ENCODE peak calls at places on chromosomes 2 and 18, in ten cellular contexts. J is mammary epithelial cell; F is adrenal gland; M is BE2C; C is cardiac muscle cell; N is K562; T is aorta; H is astrocyte of the cerebellum; G is CD4-positive, alpha-beta memory T cell; U is heart left ventricle. V is an unnamed sample.

GRCh38 chr2:20630967-20631366 is 19.9 kb downstream of the HS1BP3 start:
- DNase-seq in J (no peak), F (no peak), M (no peak), C (no peak), N (no peak), T (no peak), H (no peak), G (no peak), U (no peak), V (no peak)

GRCh38 chr2:226649201-226649600 is 150.4 kb downstream of the IRS1 start:
- DNase-seq in J (no peak), F (no peak), M (no peak), C (no peak), N (no peak), T (no peak), H (no peak), G (no peak), U (no peak), V (no peak)

GRCh38 chr18:45664824-45665763 is 49.8 kb downstream of the SLC14A2 start:
- DNase-seq in J (peak), F (peak), M (peak), C (peak), N (peak), T (peak), H (peak), G (peak), U (peak), V (peak)

GRCh38 chr2:41413813-41414485 is 633.9 kb upstream of the PKDCC start:
- DNase-seq in J (no peak), F (no peak), M (no peak), C (no peak), N (no peak), T (no peak), H (no peak), G (no peak), U (no peak), V (no peak)

GRCh38 chr2:171879865-171880264 is 14.2 kb downstream of the SLC25A12 start:
- DNase-seq in J (no peak), F (no peak), M (no peak), C (no peak), N (no peak), T (no peak), H (no peak), G (no peak), U (no peak), V (no peak)

GRCh38 chr2:178320011-178320410 is 125.7 kb downstream of the OSBPL6 start:
- DNase-seq in J (no peak), F (no peak), M (no peak), C (no peak), N (no peak), T (no peak), H (no peak), G (no peak), U (no peak), V (no peak)

GRCh38 chr2:60247471-60247870 is 306.0 kb downstream of the BCL11A start:
- DNase-seq in J (no peak), F (no peak), M (no peak), C (no peak), N (no peak), T (no peak), H (no peak), G (no peak), U (no peak), V (peak)

GRCh38 chr18:12015697-12016062 is 34.4 kb downstream of the IMPA2 start:
- DNase-seq in J (peak), F (peak), M (no peak), C (no peak), N (no peak), T (no peak), H (no peak), G (no peak), U (no peak), V (no peak)

GRCh38 chr2:240963065-240963375 is 35.4 kb upstream of the SNED1 start:
- DNase-seq in J (no peak), F (no peak), M (no peak), C (no peak), N (no peak), T (peak), H (no peak), G (no peak), U (no peak), V (no peak)

GRCh38 chr2:23209059-23209458 is 175.9 kb upstream of the KLHL29 start:
- DNase-seq in J (no peak), F (no peak), M (no peak), C (no peak), N (no peak), T (no peak), H (no peak), G (no peak), U (no peak), V (no peak)

GRCh38 chr2:23204650-23205049 is 180.3 kb upstream of the KLHL29 start:
- DNase-seq in J (no peak), F (no peak), M (no peak), C (no peak), N (no peak), T (no peak), H (no peak), G (no peak), U (no peak), V (no peak)

GRCh38 chr2:23207871-23208270 is 177.1 kb upstream of the KLHL29 start:
- DNase-seq in J (no peak), F (no peak), M (no peak), C (no peak), N (no peak), T (no peak), H (no peak), G (no peak), U (no peak), V (no peak)

GRCh38 chr2:23208339-23208738 is 176.6 kb upstream of the KLHL29 start:
- DNase-seq in J (no peak), F (no peak), M (no peak), C (no peak), N (no peak), T (no peak), H (no peak), G (no peak), U (no peak), V (no peak)

GRCh38 chr2:23206652-23207051 is 178.3 kb upstream of the KLHL29 start:
- DNase-seq in J (no peak), F (no peak), M (no peak), C (no peak), N (no peak), T (no peak), H (no peak), G (no peak), U (no peak), V (no peak)
- H3K4me3 ChIP-seq in J (no peak), F (no peak), M (no peak), C (no peak), N (no peak), T (no peak), H (no peak), G (no peak), U (no peak), V (no peak)

GRCh38 chr2:209525834-209526281 is 102.0 kb downstream of the MAP2 start:
- DNase-seq in J (peak), F (no peak), M (no peak), C (no peak), N (no peak), T (no peak), H (peak), G (no peak), U (no peak), V (no peak)
- H3K4me3 ChIP-seq in J (no peak), F (no peak), M (no peak), C (no peak), N (no peak), T (no peak), H (no peak), G (no peak), U (peak), V (no peak)

DNA sequence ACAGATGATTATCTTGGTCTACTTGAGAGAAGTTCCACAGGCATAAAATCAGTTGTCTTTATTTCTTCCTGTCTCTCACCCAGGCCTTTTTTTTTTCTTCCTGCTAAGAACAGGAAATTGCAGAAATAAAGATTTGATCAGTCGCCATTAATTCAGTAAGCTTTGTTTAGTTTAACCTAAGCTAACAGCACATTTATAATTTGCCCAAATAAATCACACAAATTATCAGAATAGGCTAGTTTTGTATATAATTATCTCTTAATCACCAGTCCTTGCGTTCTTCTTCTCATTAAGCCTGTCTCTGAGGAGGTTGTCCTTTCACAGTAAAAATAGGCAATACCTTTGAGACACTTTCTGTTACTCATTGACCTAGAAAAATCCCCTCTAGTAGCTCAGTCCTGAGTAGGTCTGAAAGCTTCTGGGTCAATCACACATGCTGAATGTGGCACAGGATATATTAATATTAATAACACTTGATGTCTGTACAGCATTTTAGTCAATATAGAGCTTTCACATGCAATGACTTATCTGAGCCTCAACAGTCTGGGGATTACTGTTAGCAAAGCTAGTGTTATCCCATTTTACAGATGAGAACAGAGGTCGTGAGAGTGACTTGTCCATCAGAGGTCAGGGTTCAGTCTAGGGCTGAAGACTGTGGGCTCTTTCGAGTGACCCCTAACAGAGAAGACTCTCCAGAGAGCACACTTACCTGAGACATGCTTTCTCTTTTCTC is 11.2 kb upstream of the STK17B start:
- DNase-seq in J (no peak), F (no peak), M (no peak), C (no peak), N (no peak), T (no peak), H (no peak), G (no peak), U (no peak), V (no peak)
- H3K4me3 ChIP-seq in J (no peak), F (no peak), M (no peak), C (no peak), N (no peak), T (no peak), H (no peak), G (peak), U (no peak), V (no peak)

GRCh38 chr2:133651861-133652260 is 83.6 kb upstream of the NCKAP5 start:
- DNase-seq in J (peak), F (no peak), M (no peak), C (no peak), N (no peak), T (no peak), H (no peak), G (no peak), U (no peak), V (no peak)
- H3K4me3 ChIP-seq in J (no peak), F (no peak), M (no peak), C (no peak), N (no peak), T (no peak), H (no peak), G (no peak), U (no peak), V (no peak)

DNA sequence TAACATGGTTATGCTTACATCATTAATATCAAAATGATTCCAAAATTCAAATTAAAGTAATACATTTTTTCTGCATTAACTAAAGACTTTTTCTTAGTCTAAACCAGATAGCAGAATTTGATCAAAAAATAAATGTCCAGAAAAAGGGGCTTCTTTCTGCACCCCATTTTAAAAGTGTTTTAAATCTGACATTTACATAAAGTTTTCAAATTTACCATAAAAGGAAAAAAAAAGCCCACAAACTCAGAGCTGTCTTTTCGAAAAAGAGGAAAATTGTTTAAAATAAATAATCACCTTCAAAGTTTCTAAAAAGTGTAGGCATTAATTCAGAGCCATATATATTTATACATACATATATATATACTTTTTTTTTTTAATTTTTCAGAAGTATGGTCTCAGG is 1.5 kb downstream of the FASTKD1 start:
- DNase-seq in J (no peak), F (no peak), M (no peak), C (no peak), N (no peak), T (no peak), H (no peak), G (no peak), U (no peak), V (no peak)
- H3K4me3 ChIP-seq in J (no peak), F (no peak), M (peak), C (peak), N (peak), T (no peak), H (no peak), G (no peak), U (no peak), V (peak)

DNA sequence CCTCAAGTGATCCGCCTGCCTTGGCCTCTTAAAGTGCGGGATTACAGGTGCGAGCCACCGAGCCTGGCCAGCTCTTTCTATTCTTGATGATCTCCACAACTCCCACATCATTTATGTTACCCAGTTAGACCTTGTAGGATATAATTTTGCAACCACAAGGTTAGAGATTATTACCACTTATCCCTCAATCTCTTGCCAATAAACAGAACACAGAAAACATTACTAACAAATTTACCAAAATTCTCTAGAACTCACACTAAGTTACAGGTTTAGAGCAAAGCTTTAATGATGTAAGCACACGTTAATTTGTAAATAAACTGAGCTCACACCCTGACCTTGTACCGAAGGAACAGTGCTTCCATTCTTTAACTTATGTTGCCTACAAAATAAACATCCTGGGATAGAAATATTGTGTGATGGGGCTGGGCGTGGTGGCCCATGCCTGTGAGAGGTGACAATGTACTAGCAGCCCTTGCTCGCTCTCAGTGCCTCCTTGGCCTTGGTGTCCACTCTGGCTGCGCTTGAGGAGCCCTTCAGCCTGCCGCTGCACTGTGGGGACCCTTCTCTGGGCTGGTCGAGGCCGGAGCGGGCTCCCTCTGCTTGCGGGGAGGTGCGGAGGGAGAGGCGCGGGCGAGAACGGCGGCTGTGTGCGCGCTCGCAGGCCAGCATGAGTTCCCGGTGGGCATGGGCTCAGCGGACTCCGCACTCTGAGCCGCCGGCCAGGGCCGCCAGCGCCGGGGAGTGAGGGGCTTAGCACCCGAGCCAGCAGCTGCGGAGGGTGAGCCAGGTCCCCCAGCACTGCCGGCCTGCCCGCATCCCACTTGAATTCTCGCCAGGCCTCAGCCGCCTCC is 42.1 kb upstream of the ITSN2 start:
- DNase-seq in J (no peak), F (no peak), M (no peak), C (no peak), N (no peak), T (no peak), H (no peak), G (no peak), U (no peak), V (no peak)
- H3K4me3 ChIP-seq in J (no peak), F (no peak), M (no peak), C (no peak), N (no peak), T (no peak), H (peak), G (no peak), U (no peak), V (no peak)